ENCODE peak calls at places on chromosomes 6 and 20, in eight cellular contexts. U is ascending aorta; Y is A673; X is cardiac fibroblast; A is uterus; K is HFFc6; L is endodermal cell; S is activated CD8-positive, alpha-beta T cell treated with anti-CD3 and anti-CD28 coated beads for 36 hours. F is an unnamed sample.

GRCh38 chr6:97060254-97060653 is 135.7 kb downstream of the KLHL32 start:
- DNase-seq in Y (no peak), A (no peak), S (no peak), L (no peak), K (no peak), X (no peak), U (no peak), F (no peak)

GRCh38 chr6:35258858-35259193 is 709 bp upstream of the ZNF76 start:
- DNase-seq in L (no peak), X (peak; percentile 68), K (peak; percentile 32), A (no peak), S (peak; percentile 62), U (peak; percentile 82), Y (peak; percentile 67), F (peak; percentile 52)

GRCh38 chr6:139016337-139017213 is 12.0 kb upstream of the ABRACL start:
- DNase-seq in X (peak; percentile 22), U (no peak), L (no peak), Y (no peak), A (no peak), K (no peak), S (no peak), F (no peak)

GRCh38 chr20:49866051-49866450 is 49.3 kb downstream of the SPATA2 start:
- DNase-seq in U (peak; percentile 42), A (no peak), X (no peak), Y (no peak), L (peak; percentile 10), S (no peak), K (peak; percentile 42), F (no peak)

GRCh38 chr6:164121527-164121926 is 707.0 kb downstream of the QKI start:
- DNase-seq in K (no peak), S (no peak), U (no peak), L (no peak), X (no peak), Y (no peak), A (no peak), F (no peak)

GRCh38 chr6:73538116-73538779 is 17.4 kb upstream of the EEF1A1 start:
- DNase-seq in Y (no peak), X (no peak), L (no peak), U (no peak), K (no peak), S (no peak), A (no peak), F (no peak)

GRCh38 chr6:151205971-151206600 is 33.7 kb upstream of the AKAP12 start:
- DNase-seq in L (no peak), S (no peak), K (no peak), Y (no peak), A (no peak), U (no peak), X (peak; percentile 22), F (no peak)

GRCh38 chr20:51525241-51526104 is 17.0 kb downstream of the NFATC2 start:
- DNase-seq in X (no peak), S (peak; percentile 73), Y (no peak), A (no peak), K (no peak), U (no peak), L (no peak), F (no peak)

GRCh38 chr6:157774153-157775135 is 48.6 kb upstream of the SNX9 start:
- DNase-seq in K (no peak), S (no peak), L (peak; percentile 61), U (no peak), Y (peak; percentile 39), X (peak; percentile 35), A (peak; percentile 54), F (no peak)

GRCh38 chr20:58659841-58660240 is 8.8 kb downstream of the STX16 start:
- DNase-seq in A (no peak), Y (no peak), K (no peak), X (no peak), S (peak; percentile 35), L (peak; percentile 73), U (no peak), F (no peak)

GRCh38 chr20:17816804-17817590 is 117.2 kb downstream of the BANF2 start:
- DNase-seq in U (no peak), S (no peak), X (no peak), K (no peak), Y (no peak), A (no peak), L (no peak), F (no peak)

GRCh38 chr6:68296126-68296525 is 339.0 kb upstream of the ADGRB3 start:
- DNase-seq in Y (no peak), L (no peak), U (no peak), A (no peak), X (peak; percentile 55), K (no peak), S (no peak), F (no peak)

GRCh38 chr6:14673201-14673600 is 555.6 kb downstream of the CD83 start:
- DNase-seq in S (no peak), X (peak; percentile 42), Y (no peak), A (no peak), U (no peak), L (no peak), K (peak; percentile 27), F (no peak)

GRCh38 chr6:88512951-88513350 is 346.8 kb upstream of the CNR1 start:
- DNase-seq in S (no peak), Y (no peak), A (no peak), L (no peak), K (no peak), U (no peak), X (no peak), F (peak; percentile 11)

GRCh38 chr20:24693466-24694156 is 224.2 kb downstream of the SYNDIG1 start:
- DNase-seq in K (no peak), A (no peak), X (no peak), Y (no peak), U (no peak), L (peak; percentile 21), S (no peak), F (no peak)

GRCh38 chr20:62408640-62409039 is 1.6 kb upstream of the CABLES2 start:
- DNase-seq in X (no peak), S (no peak), U (no peak), L (no peak), Y (no peak), K (no peak), A (no peak), F (no peak)

GRCh38 chr20:62409086-62409853 is 2.2 kb upstream of the CABLES2 start:
- DNase-seq in L (no peak), Y (no peak), A (no peak), U (no peak), S (no peak), K (no peak), X (no peak), F (no peak)

GRCh38 chr20:62411479-62412193 is 4.6 kb upstream of the CABLES2 start:
- DNase-seq in X (no peak), S (no peak), A (no peak), U (no peak), Y (no peak), K (no peak), L (no peak), F (no peak)

GRCh38 chr20:62410742-62411478 is 3.8 kb upstream of the CABLES2 start:
- DNase-seq in X (no peak), L (no peak), K (no peak), U (no peak), A (no peak), S (no peak), Y (no peak), F (no peak)

GRCh38 chr20:62409935-62410741 is 3.1 kb upstream of the CABLES2 start:
- DNase-seq in L (peak; percentile 88), A (peak; percentile 62), U (no peak), X (peak; percentile 24), Y (peak; percentile 64), S (peak; percentile 62), K (peak; percentile 15), F (peak; percentile 66)
- TF ChIP-seq CTCF in L (peak; percentile 80), A (peak; percentile 31), U (no peak), X (peak; percentile 52), Y (peak; percentile 83), S (peak; percentile 35), K (peak; percentile 78), F (peak; percentile 78)

GRCh38 chr6:168223755-168224154 is 95.8 kb downstream of the DACT2 start:
- DNase-seq in U (no peak), A (no peak), L (no peak), Y (no peak), X (no peak), K (no peak), S (no peak), F (no peak)

GRCh38 chr6:168225471-168225901 is 94.1 kb downstream of the DACT2 start:
- DNase-seq in A (peak; percentile 80), L (peak; percentile 74), S (no peak), U (peak; percentile 59), Y (no peak), K (no peak), X (peak; percentile 53), F (no peak)

GRCh38 chr6:168226832-168227434 is 92.6 kb downstream of the DACT2 start:
- DNase-seq in S (no peak), L (peak; percentile 50), X (no peak), U (no peak), Y (no peak), A (no peak), K (no peak), F (no peak)

GRCh38 chr6:168227840-168228239 is 91.7 kb downstream of the DACT2 start:
- DNase-seq in L (peak; percentile 36), X (no peak), Y (no peak), U (no peak), S (no peak), A (no peak), K (no peak), F (no peak)

GRCh38 chr6:168226095-168226781 is 93.3 kb downstream of the DACT2 start:
- DNase-seq in S (no peak), X (peak; percentile 31), Y (no peak), U (peak; percentile 60), L (peak; percentile 55), A (peak; percentile 37), K (no peak), F (no peak)
- TF ChIP-seq CTCF in S (no peak), X (no peak), Y (peak; percentile 13), U (no peak), L (peak; percentile 43), A (no peak), K (no peak), F (no peak)

GRCh38 chr6:132130530-132131298 is 179.5 kb upstream of the CCN2 start:
- DNase-seq in S (peak; percentile 1), Y (no peak), K (no peak), X (peak; percentile 89), L (no peak), U (peak; percentile 91), A (peak; percentile 53), F (no peak)
- TF ChIP-seq CTCF in S (no peak), Y (no peak), K (no peak), X (peak; percentile 18), L (no peak), U (no peak), A (no peak), F (no peak)

GRCh38 chr20:43444107-43444506 is 13.6 kb upstream of the SRSF6 start:
- DNase-seq in S (no peak), K (no peak), A (no peak), Y (no peak), L (no peak), X (no peak), U (no peak), F (no peak)

GRCh38 chr20:43440531-43440930 is 17.2 kb upstream of the SRSF6 start:
- DNase-seq in S (no peak), L (no peak), X (no peak), A (no peak), K (no peak), Y (no peak), U (no peak), F (no peak)

GRCh38 chr20:43438578-43439316 is 18.9 kb upstream of the SRSF6 start:
- DNase-seq in X (no peak), S (no peak), K (no peak), A (no peak), U (no peak), Y (no peak), L (peak; percentile 1), F (no peak)

GRCh38 chr20:43446361-43446879 is 11.3 kb upstream of the SRSF6 start:
- DNase-seq in K (peak; percentile 59), S (no peak), L (no peak), X (no peak), U (no peak), A (no peak), Y (no peak), F (peak; percentile 68)

GRCh38 chr20:43442310-43442880 is 15.3 kb upstream of the SRSF6 start:
- DNase-seq in X (peak; percentile 35), U (no peak), A (no peak), K (peak; percentile 52), L (peak; percentile 77), Y (no peak), S (no peak), F (no peak)
- TF ChIP-seq CTCF in X (peak; percentile 32), U (no peak), A (no peak), K (peak; percentile 58), L (peak; percentile 65), Y (no peak), S (no peak), F (no peak)

F was measured in RWPE1.